ENCODE peak calls at places on chromosomes 5 and 9, in nine cellular contexts. V is AG09309; A is Panc1; K is fibroblast of mammary gland; G is CD8-positive, alpha-beta T cell; L is mucosa of descending colon; O is WTC11; P is CD4-positive, alpha-beta T cell; I is cardiac fibroblast. Z is an unnamed sample.

GRCh38 chr5:119411291-119411934 is 40.9 kb upstream of the HSD17B4 start:
- DNase-seq in P (no peak), G (no peak), L (no peak), I (peak), V (no peak), K (peak), O (no peak), A (no peak), Z (no peak)

GRCh38 chr9:127215266-127216209 is 49.0 kb upstream of the GARNL3 start:
- DNase-seq in I (no peak), P (no peak), G (no peak), O (no peak), L (no peak), A (no peak), V (no peak), K (no peak), Z (no peak)

GRCh38 chr5:68027519-68027918 is 188.0 kb upstream of the PIK3R1 start:
- DNase-seq in G (no peak), V (peak), I (peak), O (no peak), K (peak), P (no peak), A (no peak), L (peak), Z (no peak)

GRCh38 chr9:111711548-111711947 is 50.1 kb downstream of the GNG10 start:
- DNase-seq in V (no peak), G (no peak), P (no peak), L (no peak), I (no peak), A (no peak), O (no peak), K (no peak), Z (no peak)

GRCh38 chr5:98902733-98903132 is 26.1 kb downstream of the CHD1 start:
- DNase-seq in L (no peak), I (peak), P (no peak), O (no peak), G (no peak), V (no peak), K (peak), A (no peak), Z (no peak)

GRCh38 chr9:126607086-126607485 is 6.6 kb upstream of the LMX1B start:
- DNase-seq in O (no peak), V (no peak), G (no peak), A (no peak), L (no peak), P (no peak), K (no peak), I (no peak), Z (no peak)

GRCh38 chr9:136103651-136104487 is 8.8 kb upstream of the NACC2 start:
- DNase-seq in I (no peak), P (no peak), O (peak), V (no peak), G (no peak), L (peak), A (no peak), K (no peak), Z (no peak)

GRCh38 chr5:54415896-54416640 is 39.4 kb upstream of the HSPB3 start:
- DNase-seq in G (no peak), K (no peak), V (no peak), P (no peak), A (no peak), O (no peak), I (no peak), L (no peak), Z (no peak)

GRCh38 chr5:125976421-125977060 is 446.7 kb upstream of the GRAMD2B start:
- DNase-seq in A (no peak), O (no peak), I (no peak), P (no peak), K (peak), G (no peak), L (no peak), V (no peak), Z (no peak)

GRCh38 chr9:16252631-16253030 is 617.8 kb downstream of the BNC2 start:
- DNase-seq in K (no peak), G (no peak), L (no peak), O (no peak), I (no peak), A (no peak), P (no peak), V (no peak), Z (no peak)

GRCh38 chr9:110276827-110277226 is 20.5 kb upstream of the TXN start:
- DNase-seq in I (no peak), L (no peak), O (no peak), A (no peak), V (no peak), P (no peak), K (peak), G (no peak), Z (no peak)

GRCh38 chr5:55063899-55064298 is 38.5 kb upstream of the GZMA start:
- DNase-seq in P (no peak), O (no peak), I (no peak), L (no peak), A (no peak), G (no peak), V (no peak), K (no peak), Z (no peak)

GRCh38 chr9:114434878-114435311 is 47.1 kb upstream of the AKNA start:
- DNase-seq in O (peak), A (peak), L (no peak), K (peak), P (no peak), G (no peak), V (no peak), I (peak), Z (no peak)

GRCh38 chr9:71504636-71505035 is 263.7 kb downstream of the CEMIP2 start:
- DNase-seq in G (no peak), A (no peak), I (no peak), V (no peak), L (no peak), K (no peak), O (no peak), P (no peak), Z (no peak)

GRCh38 chr5:6633469-6634326 is 458 bp downstream of the SRD5A1 start:
- DNase-seq in V (no peak), A (no peak), L (peak), O (peak), K (no peak), G (no peak), I (peak), P (no peak), Z (peak)

GRCh38 chr5:78757269-78758053 is 108.9 kb upstream of the LHFPL2 start:
- DNase-seq in P (no peak), K (peak), A (no peak), G (no peak), O (no peak), I (peak), V (no peak), L (no peak), Z (no peak)

GRCh38 chr5:150297236-150297890 is 5.3 kb downstream of the ARSI start:
- DNase-seq in P (no peak), V (no peak), L (no peak), A (no peak), G (no peak), I (no peak), K (no peak), O (no peak), Z (no peak)

GRCh38 chr9:123310551-123311249 is 42.3 kb upstream of the STRBP start:
- DNase-seq in V (no peak), L (no peak), G (no peak), P (no peak), K (no peak), A (no peak), I (no peak), O (no peak), Z (no peak)

GRCh38 chr9:95283678-95284077 is 33.8 kb downstream of the FANCC start:
- DNase-seq in I (no peak), A (no peak), V (no peak), O (no peak), K (peak), G (no peak), L (no peak), P (no peak), Z (no peak)

GRCh38 chr9:99158629-99159028 is 53.7 kb downstream of the TGFBR1 start:
- DNase-seq in K (no peak), L (no peak), O (no peak), V (no peak), A (no peak), G (no peak), P (no peak), I (no peak), Z (no peak)

GRCh38 chr5:97499605-97500004 is 316.6 kb upstream of the RIOK2 start:
- DNase-seq in V (no peak), K (peak), O (no peak), G (no peak), A (no peak), I (peak), P (no peak), L (no peak), Z (no peak)

GRCh38 chr9:85425153-85425611 is 316.6 kb downstream of the AGTPBP1 start:
- DNase-seq in O (peak), A (peak), G (no peak), L (peak), P (no peak), K (peak), V (peak), I (peak), Z (peak)

GRCh38 chr5:92548351-92548750 is 1032.7 kb downstream of the NR2F1-AS1 start:
- DNase-seq in P (no peak), V (no peak), K (peak), I (peak), O (no peak), G (no peak), L (no peak), A (no peak), Z (no peak)

GRCh38 chr5:39523821-39524220 is 99.0 kb upstream of the DAB2 start:
- DNase-seq in P (no peak), K (peak), V (no peak), L (no peak), G (no peak), I (no peak), A (no peak), O (no peak), Z (no peak)

GRCh38 chr5:81165493-81166119 is 67.5 kb upstream of the CKMT2 start:
- DNase-seq in P (peak), K (peak), G (peak), A (peak), V (no peak), L (peak), O (peak), I (peak), Z (peak)

GRCh38 chr9:117656007-117656406 is 48.2 kb upstream of the TLR4 start:
- DNase-seq in A (no peak), G (no peak), P (no peak), O (no peak), L (no peak), K (peak), I (peak), V (no peak), Z (no peak)

GRCh38 chr9:69330580-69330979 is 5.6 kb downstream of the ENTREP1 start:
- DNase-seq in P (no peak), V (no peak), O (no peak), A (no peak), G (no peak), I (no peak), K (no peak), L (no peak), Z (no peak)

GRCh38 chr5:92505925-92506324 is 1075.1 kb downstream of the NR2F1-AS1 start:
- DNase-seq in P (no peak), I (peak), K (peak), L (no peak), O (no peak), G (no peak), V (no peak), A (no peak), Z (no peak)

GRCh38 chr9:105052346-105052745 is 124.4 kb upstream of the ABCA1 start:
- DNase-seq in V (no peak), P (no peak), I (no peak), A (no peak), G (no peak), O (no peak), K (no peak), L (no peak), Z (no peak)

GRCh38 chr9:105059260-105059659 is 131.3 kb upstream of the ABCA1 start:
- DNase-seq in V (no peak), O (no peak), A (no peak), K (peak), P (no peak), L (no peak), I (no peak), G (no peak), Z (no peak)

GRCh38 chr9:105053209-105053652 is 125.3 kb upstream of the ABCA1 start:
- DNase-seq in L (no peak), I (peak), P (no peak), O (no peak), V (peak), K (peak), G (no peak), A (no peak), Z (no peak)

GRCh38 chr9:105054488-105054887 is 126.5 kb upstream of the ABCA1 start:
- DNase-seq in O (no peak), A (no peak), L (peak), K (peak), G (no peak), I (peak), V (peak), P (no peak), Z (no peak)

GRCh38 chr9:105055922-105056321 is 128.0 kb upstream of the ABCA1 start:
- DNase-seq in I (peak), K (no peak), G (no peak), V (no peak), O (no peak), P (no peak), L (no peak), A (no peak), Z (no peak)
- TF ChIP-seq CTCF in I (no peak), K (no peak), G (no peak), V (no peak), O (no peak), P (no peak), L (no peak), A (no peak), Z (no peak)

DNA sequence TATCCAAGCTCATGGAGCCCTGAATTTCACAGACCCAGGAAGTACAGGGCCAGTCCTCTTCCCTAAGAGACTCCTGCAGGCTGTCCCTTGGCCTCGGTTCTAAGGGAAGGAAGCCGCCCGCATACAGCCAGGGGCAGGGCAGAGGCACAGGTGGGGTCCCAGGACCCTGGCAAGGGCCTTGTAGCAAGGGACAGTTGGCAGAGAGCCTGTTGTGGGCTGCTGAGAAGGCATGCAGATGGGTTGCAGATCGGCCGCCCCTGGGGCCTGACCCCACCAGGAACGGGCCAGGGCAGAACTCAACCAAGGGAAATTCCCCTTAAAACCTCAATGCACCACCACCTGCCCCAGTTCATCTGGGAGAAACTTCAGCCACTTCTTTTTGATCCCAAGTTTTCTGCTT is 36.1 kb downstream of the IPPK start:
- DNase-seq in G (no peak), O (no peak), L (no peak), P (no peak), I (no peak), V (no peak), K (no peak), A (no peak), Z (no peak)
- TF ChIP-seq CTCF in G (no peak), O (no peak), L (no peak), P (no peak), I (no peak), V (no peak), K (no peak), A (no peak), Z (no peak)

DNA sequence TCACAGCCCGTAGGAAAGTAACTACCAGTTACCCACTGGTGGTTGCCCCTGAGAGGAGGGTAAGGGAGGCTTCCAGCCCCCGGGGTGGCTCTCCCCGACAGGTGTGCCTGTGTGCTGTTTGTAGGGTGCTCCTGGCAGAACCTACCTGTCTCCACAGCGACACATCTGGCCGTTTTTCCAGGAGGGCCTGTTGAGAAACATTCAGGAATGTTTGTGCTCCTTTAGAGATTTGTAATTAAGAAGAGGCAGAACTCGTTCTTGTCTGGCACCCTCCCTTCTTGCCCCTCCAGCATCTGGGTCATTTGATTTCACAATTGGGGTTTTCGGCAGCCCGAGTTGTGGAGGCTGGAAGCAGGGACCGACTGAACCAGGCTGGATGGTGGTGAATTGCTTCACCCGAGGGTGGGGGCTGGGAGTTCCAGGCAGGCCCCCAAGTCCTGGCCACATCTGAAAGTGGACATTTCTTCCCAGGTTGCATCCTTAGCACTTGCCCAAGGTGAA is 74.2 kb downstream of the WWC1 start:
- DNase-seq in A (no peak), V (peak), G (no peak), P (no peak), O (peak), K (peak), I (peak), L (peak), Z (no peak)
- TF ChIP-seq CTCF in A (peak), V (peak), G (no peak), P (no peak), O (no peak), K (peak), I (peak), L (peak), Z (peak)

DNA sequence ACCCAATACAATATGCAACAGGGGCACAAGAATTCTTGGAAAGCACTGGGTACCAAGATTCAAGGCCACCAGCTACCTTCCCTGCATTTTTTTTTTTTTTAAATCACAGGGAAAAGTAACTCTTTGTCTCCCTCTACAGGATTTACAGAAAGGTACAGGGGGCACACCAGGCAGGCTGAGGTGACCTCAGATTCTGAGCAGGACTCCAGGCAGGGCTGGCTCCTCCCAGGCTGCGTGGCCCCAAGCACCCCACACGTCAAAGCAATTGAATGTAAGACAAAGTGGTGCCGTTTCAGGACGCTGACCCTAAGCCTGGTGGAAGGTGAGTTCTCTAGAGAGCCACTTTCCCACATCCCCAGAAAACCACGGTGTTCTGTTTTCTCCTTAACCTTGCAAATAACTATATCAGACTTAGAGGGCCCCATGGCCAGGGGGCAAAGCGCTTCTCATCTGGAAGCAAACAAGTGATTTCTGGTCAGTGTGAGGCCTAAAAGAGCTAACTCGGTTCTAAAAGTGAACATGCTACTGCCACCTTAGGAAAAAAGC is 222.6 kb downstream of the ROR2 start:
- DNase-seq in A (peak), L (peak), V (no peak), G (no peak), O (peak), I (peak), P (no peak), K (peak), Z (peak)
- TF ChIP-seq CTCF in A (peak), L (peak), V (peak), G (peak), O (peak), I (peak), P (peak), K (peak), Z (peak)

GRCh38 chr9:134585746-134586706 is 55.6 kb upstream of the COL5A1 start:
- DNase-seq in V (no peak), G (no peak), L (no peak), P (no peak), K (peak), A (no peak), O (no peak), I (peak), Z (peak)
- TF ChIP-seq CTCF in V (peak), G (no peak), L (no peak), P (no peak), K (no peak), A (no peak), O (no peak), I (peak), Z (no peak)

Z was measured in progenitor cell of endocrine pancreas.